ENCODE peak calls at places on chromosome 2, in four cellular contexts. F, B, D and J are unnamed samples.

GRCh38 chr2:195660265-195660890 is 3.4 kb downstream of the SLC39A10 start:
- DNase-seq in D (peak; percentile 66), F (no peak), B (peak; percentile 66), J (peak; percentile 66)

GRCh38 chr2:86441789-86442641 is 844 bp downstream of the KDM3A start:
- DNase-seq in D (peak; percentile 39), B (no peak), F (peak; percentile 53), J (peak; percentile 26)

GRCh38 chr2:230933521-230934180 is 8.6 kb upstream of the GPR55 start:
- DNase-seq in D (no peak), F (no peak), B (no peak), J (no peak)

GRCh38 chr2:36371070-36371962 is 15.7 kb downstream of the CRIM1 start:
- DNase-seq in B (no peak), F (no peak), D (no peak), J (no peak)

GRCh38 chr2:96097951-96098823 is 18.2 kb downstream of the ADRA2B start:
- DNase-seq in D (peak; percentile 5), B (peak; percentile 13), F (no peak), J (no peak)

GRCh38 chr2:100610381-100610831 is 47.6 kb downstream of the PDCL3 start:
- DNase-seq in F (peak; percentile 27), D (peak; percentile 82), B (peak; percentile 40), J (peak; percentile 15)

GRCh38 chr2:46380038-46380940 is 83.1 kb downstream of the EPAS1 start:
- DNase-seq in D (no peak), B (no peak), F (no peak), J (no peak)

GRCh38 chr2:171365778-171366177 is 68.0 kb downstream of the METTL8 start:
- DNase-seq in B (no peak), F (no peak), D (no peak), J (no peak)

GRCh38 chr2:72131916-72132841 is 15.5 kb downstream of the CYP26B1 start:
- DNase-seq in F (no peak), D (no peak), B (peak; percentile 17), J (no peak)

GRCh38 chr2:179170897-179171296 is 93.7 kb downstream of the SESTD1 start:
- DNase-seq in D (no peak), F (no peak), B (no peak), J (no peak)

GRCh38 chr2:240214790-240215675 is 74.6 kb upstream of the OTOS start:
- DNase-seq in F (no peak), D (no peak), B (no peak), J (no peak)

GRCh38 chr2:45849491-45850283 is 198.2 kb downstream of the PRKCE start:
- DNase-seq in B (no peak), F (no peak), D (no peak), J (no peak)